ENCODE peak calls at places on chromosomes 4 and X, in nine cellular contexts. Q is GM12892; G is activated CD4-positive, alpha-beta T cell treated with anti-CD3 and anti-CD28 coated beads for 36 hours; L is Kasumi-1; D is HT1080; R is stimulated activated CD8-positive, alpha-beta memory T cell treated with anti-CD3 and anti-CD28 coated beads, Interleukin-2, amount 100 ng/mL, for 1 hour; B is body of pancreas; Y is IMR-90; M is substantia nigra. C is an unnamed sample.

GRCh38 chr4:119300388-119301131 is 21.4 kb downstream of the FABP2 start:
- DNase-seq in R (peak), G (peak), Y (peak), M (no peak), Q (peak), L (no peak), D (peak), B (peak), C (peak)

GRCh38 chr4:136012250-136012649 is 1520.0 kb downstream of the PCDH18 start:
- DNase-seq in L (no peak), R (no peak), M (no peak), D (no peak), G (no peak), Q (no peak), B (no peak), Y (no peak), C (no peak)

GRCh38 chr4:137360701-137361213 is 171.5 kb downstream of the PCDH18 start:
- DNase-seq in M (no peak), Y (no peak), Q (no peak), G (no peak), B (no peak), D (no peak), L (no peak), R (no peak), C (no peak)

GRCh38 chrX:39675619-39676018 is 422.1 kb downstream of the BCOR start:
- DNase-seq in G (no peak), B (peak), Q (no peak), D (peak), L (no peak), Y (no peak), R (no peak), M (no peak), C (no peak)

GRCh38 chr4:38204317-38205060 is 244.3 kb downstream of the PTTG2 start:
- DNase-seq in G (no peak), R (no peak), Y (no peak), B (no peak), Q (no peak), M (no peak), L (no peak), D (no peak), C (no peak)

GRCh38 chr4:86482296-86482695 is 111.8 kb upstream of the PTPN13 start:
- DNase-seq in D (no peak), G (no peak), R (no peak), Y (no peak), Q (no peak), M (no peak), L (no peak), B (no peak), C (no peak)

GRCh38 chrX:331145-331771 is 12.7 kb upstream of the GTPBP6 start:
- DNase-seq in Q (no peak), D (no peak), R (no peak), G (no peak), M (peak), B (peak), Y (peak), L (no peak), C (no peak)

GRCh38 chrX:78103001-78103634 is 930 bp upstream of the PGK1 start:
- DNase-seq in L (no peak), M (no peak), D (no peak), Y (no peak), R (no peak), B (no peak), G (no peak), Q (no peak), C (no peak)

GRCh38 chr4:89171176-89171575 is 59.8 kb downstream of the TIGD2 start:
- DNase-seq in R (no peak), Q (no peak), Y (no peak), L (no peak), G (no peak), M (no peak), B (no peak), D (no peak), C (no peak)

GRCh38 chr4:7444314-7444713 is 9.6 kb upstream of the PSAPL1 start:
- DNase-seq in G (no peak), D (no peak), R (no peak), L (no peak), Y (no peak), Q (no peak), B (no peak), M (no peak), C (no peak)

C was measured in central memory CD8-positive, alpha-beta T cell.